ENCODE peak calls at places on chromosomes 1 and 21, in five cellular contexts. One of them, this sample, is unnamed.

GRCh38 chr21:34693192-34693810 is 24.5 kb downstream of the CLIC6 start:
- ATAC-seq in mucosa of descending colon: peak; percentile 54
- ATAC-seq in heart right ventricle: peak; percentile 26
- ATAC-seq in aorta: peak; percentile 66
- ATAC-seq in GM23338: peak; percentile 67
- ATAC-seq in this sample: no peak

GRCh38 chr1:9482816-9483572 is 56.3 kb upstream of the SLC25A33 start:
- ATAC-seq in GM23338: no peak
- ATAC-seq in heart right ventricle: no peak
- ATAC-seq in aorta: no peak
- ATAC-seq in mucosa of descending colon: no peak
- ATAC-seq in this sample: no peak

GRCh38 chr1:11143907-11144306 is 44.2 kb upstream of the EXOSC10 start:
- ATAC-seq in heart right ventricle: peak; percentile 59
- ATAC-seq in mucosa of descending colon: no peak
- ATAC-seq in aorta: no peak
- ATAC-seq in GM23338: no peak
- ATAC-seq in this sample: no peak

GRCh38 chr1:48889615-48890014 is 112.9 kb upstream of the BEND5 start:
- ATAC-seq in GM23338: peak; percentile 66
- ATAC-seq in aorta: no peak
- ATAC-seq in mucosa of descending colon: no peak
- ATAC-seq in heart right ventricle: no peak
- ATAC-seq in this sample: no peak

GRCh38 chr1:108670131-108670773 is 9.4 kb upstream of the HENMT1 start:
- ATAC-seq in GM23338: no peak
- ATAC-seq in aorta: no peak
- ATAC-seq in heart right ventricle: no peak
- ATAC-seq in mucosa of descending colon: no peak
- ATAC-seq in this sample: no peak

GRCh38 chr1:201624741-201625646 is 86.1 kb downstream of the NAV1 start:
- ATAC-seq in mucosa of descending colon: peak; percentile 51
- ATAC-seq in heart right ventricle: peak; percentile 25
- ATAC-seq in GM23338: no peak
- ATAC-seq in aorta: peak; percentile 54
- ATAC-seq in this sample: peak; percentile 85

GRCh38 chr1:24600551-24600950 is 42.6 kb upstream of the SRRM1 start:
- ATAC-seq in GM23338: no peak
- ATAC-seq in aorta: no peak
- ATAC-seq in heart right ventricle: no peak
- ATAC-seq in mucosa of descending colon: no peak
- ATAC-seq in this sample: no peak

GRCh38 chr1:24946861-24947658 is 17.0 kb upstream of the RUNX3 start:
- ATAC-seq in heart right ventricle: no peak
- ATAC-seq in aorta: no peak
- ATAC-seq in mucosa of descending colon: peak; percentile 42
- ATAC-seq in GM23338: no peak
- ATAC-seq in this sample: no peak

GRCh38 chr1:114956570-114956969 is 73.1 kb upstream of the TSHB start:
- ATAC-seq in heart right ventricle: no peak
- ATAC-seq in GM23338: peak; percentile 99
- ATAC-seq in mucosa of descending colon: no peak
- ATAC-seq in aorta: no peak
- ATAC-seq in this sample: no peak

GRCh38 chr1:235892734-235893413 is 26.2 kb upstream of the LYST start:
- ATAC-seq in mucosa of descending colon: peak; percentile 48
- ATAC-seq in GM23338: no peak
- ATAC-seq in aorta: no peak
- ATAC-seq in heart right ventricle: peak; percentile 49
- ATAC-seq in this sample: no peak

GRCh38 chr1:226946841-226947240 is 6.7 kb downstream of the COQ8A start:
- ATAC-seq in heart right ventricle: no peak
- ATAC-seq in mucosa of descending colon: peak; percentile 3
- ATAC-seq in aorta: peak; percentile 4
- ATAC-seq in GM23338: no peak
- ATAC-seq in this sample: no peak

GRCh38 chr1:44447051-44447806 is 42.2 kb downstream of the RNF220 start:
- ATAC-seq in heart right ventricle: no peak
- ATAC-seq in mucosa of descending colon: no peak
- ATAC-seq in aorta: no peak
- ATAC-seq in GM23338: no peak
- ATAC-seq in this sample: no peak

GRCh38 chr1:10528066-10529014 is 53.6 kb downstream of the PEX14 start:
- ATAC-seq in mucosa of descending colon: peak; percentile 47
- ATAC-seq in aorta: peak; percentile 80
- ATAC-seq in GM23338: no peak
- ATAC-seq in heart right ventricle: peak; percentile 75
- ATAC-seq in this sample: peak; percentile 96

GRCh38 chr1:91402023-91402422 is 2.6 kb downstream of the HFM1 start:
- ATAC-seq in aorta: no peak
- ATAC-seq in mucosa of descending colon: no peak
- ATAC-seq in heart right ventricle: no peak
- ATAC-seq in GM23338: no peak
- ATAC-seq in this sample: no peak

GRCh38 chr1:47894718-47895393 is 102.3 kb downstream of the TRABD2B start:
- ATAC-seq in heart right ventricle: no peak
- ATAC-seq in aorta: no peak
- ATAC-seq in GM23338: peak; percentile 56
- ATAC-seq in mucosa of descending colon: peak; percentile 97
- ATAC-seq in this sample: no peak

GRCh38 chr1:87329051-87329755 is 523 bp downstream of the LMO4 start:
- ATAC-seq in aorta: peak; percentile 38
- ATAC-seq in GM23338: peak; percentile 4
- ATAC-seq in mucosa of descending colon: peak; percentile 15
- ATAC-seq in heart right ventricle: peak; percentile 5
- ATAC-seq in this sample: no peak

GRCh38 chr21:34726627-34727337 is 58.0 kb downstream of the CLIC6 start:
- ATAC-seq in mucosa of descending colon: no peak
- ATAC-seq in GM23338: no peak
- ATAC-seq in aorta: no peak
- ATAC-seq in heart right ventricle: no peak
- ATAC-seq in this sample: no peak

GRCh38 chr21:36150192-36150711 is 6.4 kb upstream of the DOP1B start:
- ATAC-seq in aorta: peak; percentile 83
- ATAC-seq in mucosa of descending colon: peak; percentile 76
- ATAC-seq in GM23338: peak; percentile 51
- ATAC-seq in heart right ventricle: peak; percentile 90
- ATAC-seq in this sample: peak; percentile 58

GRCh38 chr21:24302400-24302799 is 1304.9 kb downstream of the MRPL39 start:
- ATAC-seq in aorta: no peak
- ATAC-seq in mucosa of descending colon: no peak
- ATAC-seq in heart right ventricle: no peak
- ATAC-seq in GM23338: no peak
- ATAC-seq in this sample: no peak

GRCh38 chr1:171809834-171810233 is 28.4 kb downstream of the METTL13 start:
- ATAC-seq in GM23338: no peak
- ATAC-seq in heart right ventricle: no peak
- ATAC-seq in aorta: no peak
- ATAC-seq in mucosa of descending colon: no peak
- ATAC-seq in this sample: no peak

GRCh38 chr1:143661418-143662120 is 310.2 kb downstream of the FAM72C start:
- ATAC-seq in mucosa of descending colon: no peak
- ATAC-seq in aorta: peak; percentile 57
- ATAC-seq in heart right ventricle: no peak
- ATAC-seq in GM23338: peak; percentile 87
- ATAC-seq in this sample: no peak

GRCh38 chr21:44958471-44959191 is 18.8 kb downstream of the SLX9 start:
- ATAC-seq in heart right ventricle: peak; percentile 90
- ATAC-seq in GM23338: peak; percentile 67
- ATAC-seq in aorta: peak; percentile 91
- ATAC-seq in mucosa of descending colon: peak; percentile 57
- ATAC-seq in this sample: peak; percentile 85

GRCh38 chr21:32994305-32994704 is 31.4 kb upstream of the OLIG2 start:
- ATAC-seq in mucosa of descending colon: no peak
- ATAC-seq in aorta: no peak
- ATAC-seq in GM23338: peak; percentile 70
- ATAC-seq in heart right ventricle: no peak
- ATAC-seq in this sample: no peak

GRCh38 chr1:33178836-33179439 is 2.9 kb downstream of the TRIM62 start:
- ATAC-seq in mucosa of descending colon: no peak
- ATAC-seq in aorta: no peak
- ATAC-seq in GM23338: no peak
- ATAC-seq in heart right ventricle: no peak
- ATAC-seq in this sample: no peak

GRCh38 chr1:178792394-178792793 is 67.3 kb downstream of the RALGPS2 start:
- ATAC-seq in GM23338: no peak
- ATAC-seq in mucosa of descending colon: no peak
- ATAC-seq in heart right ventricle: no peak
- ATAC-seq in aorta: no peak
- ATAC-seq in this sample: no peak

GRCh38 chr1:52727114-52727586 is 897 bp downstream of the ZYG11B start:
- ATAC-seq in GM23338: peak; percentile 4
- ATAC-seq in aorta: peak; percentile 36
- ATAC-seq in mucosa of descending colon: peak; percentile 24
- ATAC-seq in heart right ventricle: no peak
- ATAC-seq in this sample: no peak

GRCh38 chr1:188735567-188735966 is 1742.1 kb downstream of the BRINP3 start:
- ATAC-seq in mucosa of descending colon: no peak
- ATAC-seq in heart right ventricle: no peak
- ATAC-seq in GM23338: peak; percentile 45
- ATAC-seq in aorta: no peak
- ATAC-seq in this sample: no peak

GRCh38 chr1:39781349-39781715 is 7.3 kb downstream of the BMP8B start:
- ATAC-seq in GM23338: no peak
- ATAC-seq in aorta: no peak
- ATAC-seq in mucosa of descending colon: no peak
- ATAC-seq in heart right ventricle: no peak
- ATAC-seq in this sample: no peak

GRCh38 chr1:205449254-205449749 is 6.5 kb downstream of the BLACAT1 start:
- ATAC-seq in mucosa of descending colon: peak; percentile 50
- ATAC-seq in heart right ventricle: no peak
- ATAC-seq in aorta: no peak
- ATAC-seq in GM23338: no peak
- ATAC-seq in this sample: no peak

GRCh38 chr1:71054281-71054731 is 6.7 kb upstream of the PTGER3 start:
- ATAC-seq in GM23338: peak; percentile 35
- ATAC-seq in aorta: peak; percentile 33
- ATAC-seq in heart right ventricle: peak; percentile 36
- ATAC-seq in mucosa of descending colon: peak; percentile 38
- ATAC-seq in this sample: peak; percentile 19

GRCh38 chr21:28725396-28725795 is 267.3 kb downstream of the LTN1 start:
- ATAC-seq in mucosa of descending colon: no peak
- ATAC-seq in heart right ventricle: no peak
- ATAC-seq in GM23338: no peak
- ATAC-seq in aorta: no peak
- ATAC-seq in this sample: no peak

GRCh38 chr1:101239095-101240040 is 2.5 kb downstream of the S1PR1 start:
- ATAC-seq in GM23338: no peak
- ATAC-seq in heart right ventricle: no peak
- ATAC-seq in mucosa of descending colon: peak; percentile 9
- ATAC-seq in aorta: no peak
- ATAC-seq in this sample: no peak

GRCh38 chr1:208089971-208090755 is 154.0 kb downstream of the PLXNA2 start:
- ATAC-seq in heart right ventricle: peak; percentile 56
- ATAC-seq in mucosa of descending colon: no peak
- ATAC-seq in aorta: peak; percentile 16
- ATAC-seq in GM23338: no peak
- ATAC-seq in this sample: peak; percentile 37

GRCh38 chr1:243179714-243180113 is 75.4 kb downstream of the CEP170 start:
- ATAC-seq in GM23338: no peak
- ATAC-seq in heart right ventricle: no peak
- ATAC-seq in aorta: no peak
- ATAC-seq in mucosa of descending colon: no peak
- ATAC-seq in this sample: no peak

GRCh38 chr1:163661386-163661785 is 339.6 kb downstream of the NUF2 start:
- ATAC-seq in GM23338: no peak
- ATAC-seq in heart right ventricle: no peak
- ATAC-seq in aorta: no peak
- ATAC-seq in mucosa of descending colon: no peak
- ATAC-seq in this sample: no peak

DNA sequence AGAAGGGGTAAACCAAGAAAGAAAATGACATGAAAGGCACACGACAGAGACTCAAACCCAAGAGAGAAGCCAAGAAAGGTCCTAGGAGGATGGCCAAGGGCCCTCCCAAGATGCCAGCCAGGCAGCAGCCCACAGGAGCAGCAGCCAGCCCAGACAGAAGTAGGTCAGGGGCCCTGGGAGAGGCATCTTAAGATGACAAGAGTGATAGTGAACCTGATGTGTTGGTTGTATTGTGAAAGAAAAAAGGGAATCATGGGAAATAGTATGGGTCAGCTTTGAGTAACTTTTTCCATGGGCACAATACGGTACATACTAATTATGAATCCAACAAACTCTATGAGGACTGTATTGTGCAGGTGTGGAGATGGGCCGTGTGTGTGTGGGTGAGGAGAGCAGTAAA is 3.3 kb downstream of the CCSAP start:
- ATAC-seq in mucosa of descending colon: no peak
- ATAC-seq in aorta: no peak
- ATAC-seq in GM23338: no peak
- ATAC-seq in heart right ventricle: no peak
- ATAC-seq in this sample: no peak
- H3K4me1 ChIP-seq in mucosa of descending colon: peaks cover 14% of the 10 kb centered on the region
- H3K4me1 ChIP-seq in aorta: no peaks in the 10 kb centered on the region
- H3K4me1 ChIP-seq in GM23338: peaks cover 19% of the 10 kb centered on the region
- H3K4me1 ChIP-seq in heart right ventricle: peaks cover 22% of the 10 kb centered on the region
- H3K4me1 ChIP-seq in this sample: no peaks in the 10 kb centered on the region

GRCh38 chr1:153387785-153388184 is 3.1 kb downstream of the S100A8 start:
- ATAC-seq in mucosa of descending colon: no peak
- ATAC-seq in GM23338: no peak
- ATAC-seq in aorta: no peak
- ATAC-seq in heart right ventricle: no peak
- ATAC-seq in this sample: no peak
- H3K4me1 ChIP-seq in mucosa of descending colon: no peaks in the 10 kb centered on the region
- H3K4me1 ChIP-seq in GM23338: no peaks in the 10 kb centered on the region
- H3K4me1 ChIP-seq in aorta: no peaks in the 10 kb centered on the region
- H3K4me1 ChIP-seq in heart right ventricle: peaks cover 4% of the 10 kb centered on the region
- H3K4me1 ChIP-seq in this sample: no peaks in the 10 kb centered on the region

GRCh38 chr1:27116210-27116609 is 38.7 kb downstream of the SLC9A1 start:
- ATAC-seq in GM23338: no peak
- ATAC-seq in mucosa of descending colon: no peak
- ATAC-seq in heart right ventricle: no peak
- ATAC-seq in aorta: no peak
- ATAC-seq in this sample: no peak
- H3K4me1 ChIP-seq in GM23338: peaks cover 7% of the 10 kb centered on the region
- H3K4me1 ChIP-seq in mucosa of descending colon: peaks cover 40% of the 10 kb centered on the region
- H3K4me1 ChIP-seq in heart right ventricle: peaks cover 65% of the 10 kb centered on the region
- H3K4me1 ChIP-seq in aorta: peaks cover 4% of the 10 kb centered on the region
- H3K4me1 ChIP-seq in this sample: peaks cover 28% of the 10 kb centered on the region

DNA sequence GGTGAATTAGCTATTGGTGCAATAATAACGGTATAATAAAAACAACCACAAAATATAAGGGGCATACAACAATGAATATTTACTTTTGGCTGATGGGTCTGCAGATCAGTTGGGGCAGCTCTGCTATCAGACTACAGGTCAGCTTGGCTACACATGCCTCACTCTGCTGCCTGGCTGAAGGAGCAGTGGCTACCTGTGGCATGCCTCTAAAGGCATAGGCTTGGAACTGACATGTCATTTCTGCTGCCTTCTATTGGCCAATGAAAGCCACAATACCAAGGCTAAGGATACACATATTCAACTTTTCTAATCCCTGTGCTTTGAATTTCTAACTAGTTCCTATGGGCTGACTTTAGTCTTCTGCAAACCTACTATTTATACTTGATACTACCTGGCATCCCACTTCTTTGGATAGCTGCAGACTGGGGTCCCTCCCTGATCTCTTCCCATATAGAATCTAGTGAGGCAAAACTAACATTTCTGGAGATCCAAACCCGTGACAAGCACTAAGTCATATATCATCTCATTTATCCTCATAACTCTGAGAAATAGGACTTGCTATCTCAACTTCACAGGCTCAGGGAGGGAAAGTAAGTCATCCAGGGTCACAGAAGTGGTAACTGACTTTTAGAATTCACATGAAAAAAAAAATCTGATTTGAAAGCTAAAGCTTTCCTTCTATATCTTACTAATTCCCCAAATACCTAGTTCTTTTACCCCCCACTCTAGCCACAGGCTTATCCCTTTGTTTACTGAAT is 19.2 kb upstream of the SYDE2 start:
- ATAC-seq in GM23338: peak; percentile 67
- ATAC-seq in mucosa of descending colon: no peak
- ATAC-seq in heart right ventricle: no peak
- ATAC-seq in aorta: no peak
- ATAC-seq in this sample: no peak
- H3K4me1 ChIP-seq in GM23338: peaks cover 24% of the 10 kb centered on the region
- H3K4me1 ChIP-seq in mucosa of descending colon: no peaks in the 10 kb centered on the region
- H3K4me1 ChIP-seq in heart right ventricle: peaks cover 9% of the 10 kb centered on the region
- H3K4me1 ChIP-seq in aorta: peaks cover 4% of the 10 kb centered on the region
- H3K4me1 ChIP-seq in this sample: peaks cover 53% of the 10 kb centered on the region

This sample was measured in gastroesophageal sphincter.